ENCODE peak calls at places on chromosomes 2 and 18, in six cellular contexts. One of them, this sample, is unnamed.

GRCh38 chr2:41698787-41699422 is 348.9 kb upstream of the PKDCC start:
- DNase-seq in NCI-H510A: no peak
- DNase-seq in NCI-H1092 treated with DMSO at 0.1 percent for 48 hours: peak; percentile 31
- DNase-seq in SK-N-DZ: peak; percentile 49
- DNase-seq in NCI-H446: peak; percentile 40
- DNase-seq in body of pancreas: peak; percentile 25
- DNase-seq in this sample: no peak

GRCh38 chr2:225173909-225174308 is 131.6 kb upstream of the DOCK10 start:
- DNase-seq in body of pancreas: no peak
- DNase-seq in NCI-H1092 treated with DMSO at 0.1 percent for 48 hours: peak; percentile 25
- DNase-seq in NCI-H446: peak; percentile 26
- DNase-seq in NCI-H510A: no peak
- DNase-seq in SK-N-DZ: peak; percentile 52
- DNase-seq in this sample: no peak

GRCh38 chr2:1254662-1255372 is 158.4 kb upstream of the TPO start:
- DNase-seq in NCI-H1092 treated with DMSO at 0.1 percent for 48 hours: no peak
- DNase-seq in body of pancreas: no peak
- DNase-seq in SK-N-DZ: no peak
- DNase-seq in NCI-H446: no peak
- DNase-seq in NCI-H510A: no peak
- DNase-seq in this sample: no peak

GRCh38 chr18:59760212-59760997 is 63.2 kb upstream of the CCBE1 start:
- DNase-seq in body of pancreas: no peak
- DNase-seq in NCI-H510A: no peak
- DNase-seq in SK-N-DZ: no peak
- DNase-seq in NCI-H446: no peak
- DNase-seq in NCI-H1092 treated with DMSO at 0.1 percent for 48 hours: no peak
- DNase-seq in this sample: no peak

GRCh38 chr2:26613241-26614204 is 27.6 kb downstream of the CIB4 start:
- DNase-seq in SK-N-DZ: no peak
- DNase-seq in body of pancreas: no peak
- DNase-seq in NCI-H446: peak; percentile 47
- DNase-seq in NCI-H1092 treated with DMSO at 0.1 percent for 48 hours: peak; percentile 62
- DNase-seq in NCI-H510A: peak; percentile 34
- DNase-seq in this sample: no peak

GRCh38 chr2:18119883-18120282 is 241.4 kb downstream of the KCNS3 start:
- DNase-seq in SK-N-DZ: peak; percentile 48
- DNase-seq in body of pancreas: peak; percentile 16
- DNase-seq in NCI-H446: peak; percentile 91
- DNase-seq in NCI-H1092 treated with DMSO at 0.1 percent for 48 hours: peak; percentile 22
- DNase-seq in NCI-H510A: no peak
- DNase-seq in this sample: peak; percentile 65

GRCh38 chr2:107108556-107108955 is 222.6 kb upstream of the ST6GAL2 start:
- DNase-seq in body of pancreas: no peak
- DNase-seq in SK-N-DZ: no peak
- DNase-seq in NCI-H510A: no peak
- DNase-seq in NCI-H1092 treated with DMSO at 0.1 percent for 48 hours: no peak
- DNase-seq in NCI-H446: no peak
- DNase-seq in this sample: no peak

GRCh38 chr2:229591611-229592010 is 122.7 kb downstream of the DNER start:
- DNase-seq in NCI-H1092 treated with DMSO at 0.1 percent for 48 hours: peak; percentile 2
- DNase-seq in NCI-H510A: no peak
- DNase-seq in SK-N-DZ: peak; percentile 16
- DNase-seq in body of pancreas: no peak
- DNase-seq in NCI-H446: no peak
- DNase-seq in this sample: no peak

GRCh38 chr2:231244382-231245252 is 46.2 kb downstream of the ARMC9 start:
- DNase-seq in NCI-H510A: no peak
- DNase-seq in NCI-H446: no peak
- DNase-seq in NCI-H1092 treated with DMSO at 0.1 percent for 48 hours: no peak
- DNase-seq in SK-N-DZ: no peak
- DNase-seq in body of pancreas: no peak
- DNase-seq in this sample: no peak

GRCh38 chr18:36295214-36295613 is 2.3 kb upstream of the FHOD3 start:
- DNase-seq in NCI-H1092 treated with DMSO at 0.1 percent for 48 hours: no peak
- DNase-seq in body of pancreas: no peak
- DNase-seq in NCI-H446: no peak
- DNase-seq in NCI-H510A: no peak
- DNase-seq in SK-N-DZ: no peak
- DNase-seq in this sample: no peak

GRCh38 chr2:98346259-98347236 is at the start of gene CNGA3:
- DNase-seq in NCI-H446: no peak
- DNase-seq in body of pancreas: peak; percentile 16
- DNase-seq in NCI-H1092 treated with DMSO at 0.1 percent for 48 hours: no peak
- DNase-seq in NCI-H510A: no peak
- DNase-seq in SK-N-DZ: no peak
- DNase-seq in this sample: peak; percentile 6

GRCh38 chr2:155727097-155727906 is 605.2 kb downstream of the NR4A2 start:
- DNase-seq in SK-N-DZ: peak; percentile 75
- DNase-seq in NCI-H1092 treated with DMSO at 0.1 percent for 48 hours: no peak
- DNase-seq in body of pancreas: no peak
- DNase-seq in NCI-H446: no peak
- DNase-seq in NCI-H510A: no peak
- DNase-seq in this sample: no peak

GRCh38 chr2:3603536-3604206 is 8.8 kb downstream of the COLEC11 start:
- DNase-seq in NCI-H1092 treated with DMSO at 0.1 percent for 48 hours: no peak
- DNase-seq in NCI-H446: no peak
- DNase-seq in body of pancreas: no peak
- DNase-seq in NCI-H510A: no peak
- DNase-seq in SK-N-DZ: no peak
- DNase-seq in this sample: no peak

GRCh38 chr2:120817956-120818325 is 82.3 kb downstream of the GLI2 start:
- DNase-seq in NCI-H510A: no peak
- DNase-seq in SK-N-DZ: no peak
- DNase-seq in NCI-H1092 treated with DMSO at 0.1 percent for 48 hours: no peak
- DNase-seq in NCI-H446: no peak
- DNase-seq in body of pancreas: no peak
- DNase-seq in this sample: no peak

GRCh38 chr2:66840321-66841014 is 405.5 kb downstream of the MEIS1 start:
- DNase-seq in body of pancreas: no peak
- DNase-seq in NCI-H510A: no peak
- DNase-seq in NCI-H1092 treated with DMSO at 0.1 percent for 48 hours: no peak
- DNase-seq in NCI-H446: no peak
- DNase-seq in SK-N-DZ: no peak
- DNase-seq in this sample: peak; percentile 75

GRCh38 chr2:135030826-135031225 is 16.4 kb downstream of the MAP3K19 start:
- DNase-seq in NCI-H510A: no peak
- DNase-seq in NCI-H1092 treated with DMSO at 0.1 percent for 48 hours: no peak
- DNase-seq in body of pancreas: no peak
- DNase-seq in NCI-H446: no peak
- DNase-seq in SK-N-DZ: no peak
- DNase-seq in this sample: peak; percentile 65

GRCh38 chr2:15912203-15912602 is 28.1 kb upstream of the MYCN start:
- DNase-seq in NCI-H1092 treated with DMSO at 0.1 percent for 48 hours: no peak
- DNase-seq in body of pancreas: peak; percentile 21
- DNase-seq in SK-N-DZ: no peak
- DNase-seq in NCI-H510A: no peak
- DNase-seq in NCI-H446: peak; percentile 69
- DNase-seq in this sample: peak; percentile 1

GRCh38 chr18:58320907-58321561 is 277.0 kb downstream of the NEDD4L start:
- DNase-seq in SK-N-DZ: no peak
- DNase-seq in body of pancreas: no peak
- DNase-seq in NCI-H446: no peak
- DNase-seq in NCI-H510A: no peak
- DNase-seq in NCI-H1092 treated with DMSO at 0.1 percent for 48 hours: no peak
- DNase-seq in this sample: no peak

GRCh38 chr2:44533508-44533907 is 171.8 kb downstream of the CAMKMT start:
- DNase-seq in NCI-H446: no peak
- DNase-seq in NCI-H510A: no peak
- DNase-seq in SK-N-DZ: no peak
- DNase-seq in NCI-H1092 treated with DMSO at 0.1 percent for 48 hours: no peak
- DNase-seq in body of pancreas: no peak
- DNase-seq in this sample: no peak

GRCh38 chr18:39453882-39454281 is 1888.3 kb upstream of the CELF4 start:
- DNase-seq in NCI-H446: peak; percentile 44
- DNase-seq in body of pancreas: no peak
- DNase-seq in NCI-H1092 treated with DMSO at 0.1 percent for 48 hours: peak; percentile 34
- DNase-seq in SK-N-DZ: no peak
- DNase-seq in NCI-H510A: no peak
- DNase-seq in this sample: peak; percentile 65

GRCh38 chr2:68250196-68250595 is 2.1 kb downstream of the PPP3R1 start:
- DNase-seq in body of pancreas: no peak
- DNase-seq in SK-N-DZ: no peak
- DNase-seq in NCI-H510A: no peak
- DNase-seq in NCI-H1092 treated with DMSO at 0.1 percent for 48 hours: no peak
- DNase-seq in NCI-H446: no peak
- DNase-seq in this sample: no peak

GRCh38 chr2:77484026-77484425 is 38.1 kb downstream of the LRRTM4 start:
- DNase-seq in NCI-H510A: no peak
- DNase-seq in NCI-H1092 treated with DMSO at 0.1 percent for 48 hours: no peak
- DNase-seq in SK-N-DZ: no peak
- DNase-seq in body of pancreas: no peak
- DNase-seq in NCI-H446: no peak
- DNase-seq in this sample: no peak

GRCh38 chr2:100292022-100292580 is 30.2 kb downstream of the LONRF2 start:
- DNase-seq in SK-N-DZ: peak; percentile 54
- DNase-seq in NCI-H510A: no peak
- DNase-seq in NCI-H1092 treated with DMSO at 0.1 percent for 48 hours: no peak
- DNase-seq in NCI-H446: no peak
- DNase-seq in body of pancreas: no peak
- DNase-seq in this sample: peak; percentile 96

GRCh38 chr2:62293490-62294212 is 97.7 kb downstream of the B3GNT2 start:
- DNase-seq in SK-N-DZ: peak; percentile 13
- DNase-seq in NCI-H1092 treated with DMSO at 0.1 percent for 48 hours: peak; percentile 69
- DNase-seq in NCI-H446: peak; percentile 28
- DNase-seq in body of pancreas: peak; percentile 92
- DNase-seq in NCI-H510A: peak; percentile 85
- DNase-seq in this sample: no peak

GRCh38 chr18:28127763-28128737 is 48.9 kb downstream of the CDH2 start:
- DNase-seq in NCI-H446: no peak
- DNase-seq in SK-N-DZ: no peak
- DNase-seq in body of pancreas: no peak
- DNase-seq in NCI-H1092 treated with DMSO at 0.1 percent for 48 hours: no peak
- DNase-seq in NCI-H510A: no peak
- DNase-seq in this sample: peak; percentile 34

GRCh38 chr18:27839141-27839540 is 337.8 kb downstream of the CDH2 start:
- DNase-seq in body of pancreas: no peak
- DNase-seq in NCI-H446: no peak
- DNase-seq in NCI-H1092 treated with DMSO at 0.1 percent for 48 hours: no peak
- DNase-seq in SK-N-DZ: no peak
- DNase-seq in NCI-H510A: no peak
- DNase-seq in this sample: peak; percentile 66

GRCh38 chr2:95018861-95019550 is 6.5 kb upstream of the MAL start:
- DNase-seq in NCI-H1092 treated with DMSO at 0.1 percent for 48 hours: no peak
- DNase-seq in body of pancreas: no peak
- DNase-seq in NCI-H510A: no peak
- DNase-seq in SK-N-DZ: no peak
- DNase-seq in NCI-H446: no peak
- DNase-seq in this sample: no peak

GRCh38 chr2:101124684-101125366 is 26.4 kb downstream of the TBC1D8 start:
- DNase-seq in SK-N-DZ: no peak
- DNase-seq in NCI-H446: no peak
- DNase-seq in NCI-H1092 treated with DMSO at 0.1 percent for 48 hours: no peak
- DNase-seq in body of pancreas: peak; percentile 64
- DNase-seq in NCI-H510A: no peak
- DNase-seq in this sample: peak; percentile 76

GRCh38 chr18:69590150-69590549 is 189.5 kb downstream of the DOK6 start:
- DNase-seq in body of pancreas: no peak
- DNase-seq in NCI-H510A: no peak
- DNase-seq in NCI-H1092 treated with DMSO at 0.1 percent for 48 hours: no peak
- DNase-seq in SK-N-DZ: no peak
- DNase-seq in NCI-H446: no peak
- DNase-seq in this sample: peak; percentile 11

GRCh38 chr2:127358971-127359370 is 28.8 kb downstream of the MAP3K2 start:
- DNase-seq in body of pancreas: no peak
- DNase-seq in SK-N-DZ: no peak
- DNase-seq in NCI-H1092 treated with DMSO at 0.1 percent for 48 hours: no peak
- DNase-seq in NCI-H446: no peak
- DNase-seq in NCI-H510A: no peak
- DNase-seq in this sample: no peak

GRCh38 chr2:119234021-119235019 is 10.7 kb downstream of the STEAP3 start:
- DNase-seq in NCI-H1092 treated with DMSO at 0.1 percent for 48 hours: peak; percentile 15
- DNase-seq in SK-N-DZ: peak; percentile 40
- DNase-seq in NCI-H446: peak; percentile 15
- DNase-seq in NCI-H510A: no peak
- DNase-seq in body of pancreas: no peak
- DNase-seq in this sample: peak; percentile 27

GRCh38 chr2:232588680-232589585 is 38.4 kb downstream of the EIF4E2 start:
- DNase-seq in NCI-H446: peak; percentile 59
- DNase-seq in NCI-H1092 treated with DMSO at 0.1 percent for 48 hours: peak; percentile 16
- DNase-seq in NCI-H510A: no peak
- DNase-seq in body of pancreas: peak; percentile 85
- DNase-seq in SK-N-DZ: no peak
- DNase-seq in this sample: peak; percentile 86

GRCh38 chr18:23226930-23227728 is 91.8 kb downstream of the CABLES1 start:
- DNase-seq in NCI-H1092 treated with DMSO at 0.1 percent for 48 hours: no peak
- DNase-seq in NCI-H510A: peak; percentile 53
- DNase-seq in body of pancreas: no peak
- DNase-seq in SK-N-DZ: no peak
- DNase-seq in NCI-H446: no peak
- DNase-seq in this sample: peak; percentile 94

This sample was measured in IMR-90.